ENCODE peak calls at places on chromosomes 5 and 9, in five cellular contexts. M, N, U, I and V are unnamed samples.

GRCh38 chr5:151202381-151203139 is 21.3 kb downstream of the CCDC69 start:
- DNase-seq in U (no peak), M (peak), N (no peak), I (peak), V (no peak)

GRCh38 chr5:100827481-100827889 is 75.6 kb downstream of the ST8SIA4 start:
- DNase-seq in I (no peak), U (no peak), M (no peak), N (no peak), V (no peak)

GRCh38 chr5:385321-385720 is 57.7 kb upstream of the EXOC3 start:
- DNase-seq in U (no peak), N (no peak), M (no peak), I (no peak), V (no peak)

GRCh38 chr5:2465383-2465782 is 286.1 kb downstream of the IRX2 start:
- DNase-seq in N (no peak), U (no peak), I (no peak), M (no peak), V (no peak)

GRCh38 chr5:40436535-40437237 is 243.0 kb upstream of the PTGER4 start:
- DNase-seq in U (no peak), M (no peak), I (no peak), N (no peak), V (peak)

GRCh38 chr9:122931851-122932199 is 513 bp upstream of the ZBTB26 start:
- DNase-seq in N (no peak), M (no peak), U (no peak), I (no peak), V (no peak)

GRCh38 chr5:80755634-80756033 is 100.9 kb upstream of the DHFR start:
- DNase-seq in N (no peak), M (no peak), U (no peak), I (no peak), V (no peak)

GRCh38 chr5:97134634-97135033 is 7.8 kb downstream of the LIX1 start:
- DNase-seq in M (no peak), I (no peak), U (no peak), N (no peak), V (no peak)

GRCh38 chr9:114301798-114302565 is 20.9 kb upstream of the ORM1 start:
- DNase-seq in I (no peak), U (no peak), N (no peak), M (no peak), V (no peak)

GRCh38 chr9:70450735-70451134 is 36.3 kb upstream of the KLF9 start:
- DNase-seq in N (no peak), I (no peak), M (no peak), U (no peak), V (no peak)

GRCh38 chr5:133049726-133050048 is 2.1 kb upstream of the HSPA4 start:
- DNase-seq in U (no peak), M (no peak), N (no peak), I (no peak), V (no peak)

GRCh38 chr9:108672475-108673065 is 183.2 kb downstream of the ACTL7B start:
- DNase-seq in N (no peak), U (no peak), M (no peak), I (no peak), V (no peak)

GRCh38 chr5:15009420-15009819 is 137.8 kb upstream of the ANKH start:
- DNase-seq in U (no peak), M (no peak), N (no peak), I (no peak), V (no peak)

GRCh38 chr9:91758491-91758981 is 191.5 kb downstream of the ROR2 start:
- DNase-seq in M (no peak), N (peak), U (no peak), I (peak), V (no peak)

GRCh38 chr5:174223355-174223754 is 177.8 kb downstream of the NSG2 start:
- DNase-seq in N (no peak), I (no peak), U (no peak), M (no peak), V (no peak)

GRCh38 chr5:169667896-169668674 is 31.0 kb downstream of the DOCK2 start:
- DNase-seq in I (no peak), U (no peak), M (no peak), N (no peak), V (no peak)

GRCh38 chr5:132270706-132271105 is 13.2 kb downstream of the PDLIM4 start:
- DNase-seq in M (no peak), I (no peak), N (no peak), U (no peak), V (no peak)

GRCh38 chr9:105138306-105138801 is 106.1 kb upstream of the SLC44A1 start:
- DNase-seq in N (no peak), M (no peak), I (no peak), U (no peak), V (no peak)

GRCh38 chr5:81852277-81853004 is 101.5 kb upstream of the SSBP2 start:
- DNase-seq in N (no peak), M (no peak), U (peak), I (peak), V (no peak)

GRCh38 chr5:71744009-71744792 is 25.1 kb downstream of the CARTPT start:
- DNase-seq in N (no peak), U (no peak), M (no peak), I (no peak), V (no peak)

GRCh38 chr5:36870399-36871040 is 6.0 kb upstream of the NIPBL start:
- DNase-seq in I (no peak), N (no peak), M (no peak), U (no peak), V (no peak)

GRCh38 chr5:9766581-9766980 is 136.4 kb upstream of the TAS2R1 start:
- DNase-seq in I (peak), U (no peak), N (no peak), M (no peak), V (no peak)

GRCh38 chr5:12624776-12625560 is 720.7 kb upstream of the CTNND2 start:
- DNase-seq in U (no peak), N (no peak), M (no peak), I (no peak), V (no peak)

GRCh38 chr9:123544007-123544827 is 188.2 kb downstream of the CRB2 start:
- DNase-seq in U (no peak), M (no peak), I (no peak), N (no peak), V (no peak)

GRCh38 chr9:35518212-35518917 is 28.5 kb downstream of the RUSC2 start:
- DNase-seq in N (no peak), M (no peak), U (no peak), I (peak), V (no peak)

GRCh38 chr5:118918232-118918631 is 70.1 kb downstream of the DTWD2 start:
- DNase-seq in N (no peak), I (no peak), M (no peak), U (no peak), V (no peak)